ENCODE peak calls at places on chromosomes 1 and 21, in nine cellular contexts. I, W, Q, N, K, P, H, R and L are unnamed samples.
A peak's percentile ranks its signal among the peaks of the same experiment; 100 is the strongest.

GRCh38 chr1:5843521-5844096 is 148.6 kb downstream of the NPHP4 start:
- DNase-seq in I (no peak), W (no peak), Q (no peak), N (no peak), K (no peak), P (no peak), H (no peak), R (no peak), L (no peak)

GRCh38 chr1:9901148-9902059 is 8.7 kb downstream of the CTNNBIP1 start:
- DNase-seq in I (no peak), W (no peak), Q (no peak), N (no peak), K (no peak), P (no peak), H (no peak), R (no peak), L (no peak)

GRCh38 chr1:168504064-168504837 is 39.5 kb downstream of the XCL2 start:
- DNase-seq in I (peak; percentile 96), W (no peak), Q (no peak), N (no peak), K (peak; percentile 94), P (peak; percentile 84), H (no peak), R (no peak), L (peak; percentile 88)

GRCh38 chr1:115829023-115829674 is 11.8 kb downstream of the NHLH2 start:
- DNase-seq in I (peak; percentile 98), W (no peak), Q (no peak), N (no peak), K (peak; percentile 96), P (peak; percentile 84), H (no peak), R (no peak), L (no peak)

GRCh38 chr1:99659755-99660210 is 13.9 kb downstream of the PALMD start:
- DNase-seq in I (no peak), W (no peak), Q (no peak), N (no peak), K (peak; percentile 96), P (peak; percentile 47), H (no peak), R (no peak), L (no peak)

GRCh38 chr1:40508375-40509341 is at the start of gene EXO5:
- DNase-seq in I (peak; percentile 70), W (no peak), Q (peak; percentile 24), N (peak; percentile 58), K (peak; percentile 74), P (peak; percentile 93), H (peak; percentile 76), R (peak; percentile 82), L (peak; percentile 87)

GRCh38 chr1:156428772-156429288 is 59.8 kb downstream of the RHBG start:
- DNase-seq in I (no peak), W (no peak), Q (no peak), N (no peak), K (no peak), P (no peak), H (no peak), R (no peak), L (no peak)

GRCh38 chr1:216847385-216848036 is 124.3 kb upstream of the ESRRG start:
- DNase-seq in I (peak; percentile 2), W (no peak), Q (no peak), N (no peak), K (peak; percentile 43), P (peak; percentile 22), H (no peak), R (no peak), L (no peak)

GRCh38 chr1:41495171-41495948 is 10.9 kb upstream of the EDN2 start:
- DNase-seq in I (peak; percentile 69), W (no peak), Q (no peak), N (no peak), K (peak; percentile 54), P (no peak), H (no peak), R (no peak), L (peak; percentile 55)

GRCh38 chr1:14698206-14698605 is 99.7 kb downstream of the KAZN start:
- DNase-seq in I (no peak), W (no peak), Q (no peak), N (no peak), K (no peak), P (no peak), H (no peak), R (no peak), L (no peak)

GRCh38 chr1:91846007-91846620 is 39.8 kb downstream of the TGFBR3 start:
- DNase-seq in I (peak; percentile 46), W (no peak), Q (peak; percentile 48), N (no peak), K (peak; percentile 6), P (peak; percentile 80), H (no peak), R (no peak), L (peak; percentile 66)

GRCh38 chr1:175394739-175395138 is 202.2 kb upstream of the KIAA0040 start:
- DNase-seq in I (no peak), W (no peak), Q (peak; percentile 45), N (no peak), K (no peak), P (no peak), H (no peak), R (no peak), L (no peak)

GRCh38 chr1:100458925-100459814 is 78.8 kb upstream of the GPR88 start:
- DNase-seq in I (peak; percentile 75), W (peak; percentile 67), Q (no peak), N (peak; percentile 66), K (peak; percentile 80), P (peak; percentile 90), H (peak; percentile 64), R (peak; percentile 67), L (peak; percentile 80)

GRCh38 chr1:201678264-201679101 is 139.6 kb downstream of the NAV1 start:
- DNase-seq in I (peak; percentile 44), W (no peak), Q (no peak), N (peak; percentile 26), K (no peak), P (no peak), H (no peak), R (no peak), L (no peak)

GRCh38 chr1:19325368-19325957 is 13.3 kb downstream of the SLC66A1 start:
- DNase-seq in I (peak; percentile 24), W (no peak), Q (no peak), N (no peak), K (no peak), P (no peak), H (no peak), R (no peak), L (no peak)

GRCh38 chr21:42261832-42262200 is 42.9 kb downstream of the ABCG1 start:
- DNase-seq in I (no peak), W (no peak), Q (peak; percentile 39), N (no peak), K (no peak), P (no peak), H (no peak), R (no peak), L (no peak)